ENCODE peak calls at places on chromosomes 1 and 21, in nine cellular contexts. One of them, this sample, is unnamed.

GRCh38 chr1:2206813-2207488 is 12.4 kb upstream of the FAAP20 start:
- DNase-seq in lower lobe of right lung: no peak
- DNase-seq in suprapubic skin: peak; percentile 77
- DNase-seq in IMR-90: no peak
- DNase-seq in CD4-positive, alpha-beta memory T cell: no peak
- DNase-seq in kidney: peak; percentile 83
- DNase-seq in SJSA1: no peak
- DNase-seq in fibroblast of lung: no peak
- DNase-seq in neural progenitor cell: no peak
- DNase-seq in this sample: no peak

GRCh38 chr1:19563336-19564097 is 78.2 kb upstream of the CAPZB start:
- DNase-seq in kidney: no peak
- DNase-seq in neural progenitor cell: no peak
- DNase-seq in lower lobe of right lung: peak; percentile 49
- DNase-seq in IMR-90: peak; percentile 41
- DNase-seq in SJSA1: peak; percentile 43
- DNase-seq in suprapubic skin: peak; percentile 81
- DNase-seq in fibroblast of lung: peak; percentile 70
- DNase-seq in CD4-positive, alpha-beta memory T cell: no peak
- DNase-seq in this sample: no peak

GRCh38 chr1:16721871-16722641 is 18.3 kb upstream of the RNU1-4 start:
- DNase-seq in fibroblast of lung: no peak
- DNase-seq in IMR-90: no peak
- DNase-seq in CD4-positive, alpha-beta memory T cell: no peak
- DNase-seq in SJSA1: peak; percentile 46
- DNase-seq in suprapubic skin: peak; percentile 20
- DNase-seq in kidney: no peak
- DNase-seq in lower lobe of right lung: no peak
- DNase-seq in neural progenitor cell: peak; percentile 1
- DNase-seq in this sample: no peak

GRCh38 chr1:50329332-50329932 is 93.8 kb downstream of the DMRTA2 start:
- DNase-seq in kidney: no peak
- DNase-seq in IMR-90: no peak
- DNase-seq in lower lobe of right lung: no peak
- DNase-seq in SJSA1: no peak
- DNase-seq in fibroblast of lung: no peak
- DNase-seq in neural progenitor cell: no peak
- DNase-seq in CD4-positive, alpha-beta memory T cell: no peak
- DNase-seq in suprapubic skin: no peak
- DNase-seq in this sample: no peak

GRCh38 chr21:29125199-29125598 is 5.2 kb upstream of the MAP3K7CL start:
- DNase-seq in kidney: no peak
- DNase-seq in suprapubic skin: no peak
- DNase-seq in SJSA1: no peak
- DNase-seq in lower lobe of right lung: no peak
- DNase-seq in fibroblast of lung: no peak
- DNase-seq in CD4-positive, alpha-beta memory T cell: no peak
- DNase-seq in IMR-90: no peak
- DNase-seq in neural progenitor cell: no peak
- DNase-seq in this sample: no peak

GRCh38 chr1:226737819-226738420 is 1.2 kb downstream of the ITPKB start:
- DNase-seq in suprapubic skin: peak; percentile 80
- DNase-seq in fibroblast of lung: peak; percentile 51
- DNase-seq in lower lobe of right lung: peak; percentile 71
- DNase-seq in SJSA1: no peak
- DNase-seq in CD4-positive, alpha-beta memory T cell: peak; percentile 58
- DNase-seq in kidney: peak; percentile 88
- DNase-seq in neural progenitor cell: peak; percentile 61
- DNase-seq in IMR-90: peak; percentile 43
- DNase-seq in this sample: no peak

GRCh38 chr1:78045850-78046778 is at the start of gene GIPC2:
- DNase-seq in SJSA1: no peak
- DNase-seq in kidney: no peak
- DNase-seq in IMR-90: peak; percentile 18
- DNase-seq in suprapubic skin: no peak
- DNase-seq in lower lobe of right lung: peak; percentile 46
- DNase-seq in CD4-positive, alpha-beta memory T cell: peak; percentile 21
- DNase-seq in fibroblast of lung: peak; percentile 34
- DNase-seq in neural progenitor cell: peak; percentile 65
- DNase-seq in this sample: no peak

GRCh38 chr1:6348511-6349191 is 44.9 kb downstream of the ACOT7 start:
- DNase-seq in kidney: no peak
- DNase-seq in IMR-90: peak; percentile 32
- DNase-seq in suprapubic skin: no peak
- DNase-seq in fibroblast of lung: peak; percentile 15
- DNase-seq in SJSA1: no peak
- DNase-seq in lower lobe of right lung: no peak
- DNase-seq in CD4-positive, alpha-beta memory T cell: peak; percentile 69
- DNase-seq in neural progenitor cell: peak; percentile 55
- DNase-seq in this sample: no peak

GRCh38 chr1:19096036-19096833 is 113.8 kb downstream of the UBR4 start:
- DNase-seq in suprapubic skin: no peak
- DNase-seq in CD4-positive, alpha-beta memory T cell: peak; percentile 25
- DNase-seq in IMR-90: peak; percentile 7
- DNase-seq in SJSA1: no peak
- DNase-seq in fibroblast of lung: no peak
- DNase-seq in neural progenitor cell: peak; percentile 61
- DNase-seq in kidney: no peak
- DNase-seq in lower lobe of right lung: peak; percentile 66
- DNase-seq in this sample: no peak

GRCh38 chr1:21764615-21765423 is 18.1 kb downstream of the USP48 start:
- DNase-seq in lower lobe of right lung: no peak
- DNase-seq in kidney: no peak
- DNase-seq in fibroblast of lung: peak; percentile 89
- DNase-seq in neural progenitor cell: peak; percentile 44
- DNase-seq in suprapubic skin: no peak
- DNase-seq in IMR-90: peak; percentile 83
- DNase-seq in CD4-positive, alpha-beta memory T cell: no peak
- DNase-seq in SJSA1: peak; percentile 88
- DNase-seq in this sample: no peak

GRCh38 chr21:34185051-34185750 is 111.8 kb downstream of the MRPS6 start:
- DNase-seq in neural progenitor cell: peak; percentile 70
- DNase-seq in SJSA1: no peak
- DNase-seq in fibroblast of lung: no peak
- DNase-seq in kidney: no peak
- DNase-seq in IMR-90: no peak
- DNase-seq in CD4-positive, alpha-beta memory T cell: no peak
- DNase-seq in suprapubic skin: no peak
- DNase-seq in lower lobe of right lung: no peak
- DNase-seq in this sample: no peak

GRCh38 chr1:109789771-109790170 is 26.0 kb upstream of the EPS8L3 start:
- DNase-seq in fibroblast of lung: no peak
- DNase-seq in SJSA1: peak; percentile 22
- DNase-seq in kidney: peak; percentile 31
- DNase-seq in CD4-positive, alpha-beta memory T cell: no peak
- DNase-seq in lower lobe of right lung: peak; percentile 36
- DNase-seq in suprapubic skin: peak; percentile 45
- DNase-seq in IMR-90: no peak
- DNase-seq in neural progenitor cell: no peak
- DNase-seq in this sample: no peak
- H3K4me1 ChIP-seq in fibroblast of lung: peaks cover 33% of the 10 kb centered on the region
- H3K4me1 ChIP-seq in SJSA1: peaks cover 63% of the 10 kb centered on the region
- H3K4me1 ChIP-seq in kidney: peaks cover 12% of the 10 kb centered on the region
- H3K4me1 ChIP-seq in CD4-positive, alpha-beta memory T cell: peaks cover 76% of the 10 kb centered on the region
- H3K4me1 ChIP-seq in lower lobe of right lung: peaks cover 76% of the 10 kb centered on the region
- H3K4me1 ChIP-seq in suprapubic skin: peaks cover 47% of the 10 kb centered on the region
- H3K4me1 ChIP-seq in IMR-90: peaks cover 39% of the 10 kb centered on the region
- H3K4me1 ChIP-seq in neural progenitor cell: peaks cover 19% of the 10 kb centered on the region
- H3K4me1 ChIP-seq in this sample: peaks cover 5% of the 10 kb centered on the region

DNA sequence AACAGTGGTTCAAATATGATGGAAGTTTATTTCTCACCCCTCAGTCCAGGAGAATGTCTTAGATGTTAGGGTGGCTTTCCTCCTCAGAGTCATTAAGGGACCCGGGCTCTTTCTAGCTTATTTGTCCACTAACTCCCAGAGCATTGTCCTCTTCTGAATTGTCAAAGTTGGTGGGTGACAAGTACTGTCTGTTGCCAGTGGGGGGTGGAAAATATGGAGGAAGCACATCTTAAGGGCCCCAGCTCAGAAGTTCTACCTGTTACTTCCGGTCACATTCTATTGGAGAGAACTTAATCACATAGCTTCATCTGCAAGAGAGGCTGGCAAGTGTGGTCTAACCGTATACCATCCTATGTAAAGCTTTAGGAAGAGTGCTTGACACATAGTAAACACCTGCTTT is 7.1 kb downstream of the CLIC4 start:
- DNase-seq in suprapubic skin: no peak
- DNase-seq in SJSA1: no peak
- DNase-seq in neural progenitor cell: no peak
- DNase-seq in CD4-positive, alpha-beta memory T cell: no peak
- DNase-seq in fibroblast of lung: no peak
- DNase-seq in kidney: no peak
- DNase-seq in lower lobe of right lung: no peak
- DNase-seq in IMR-90: no peak
- DNase-seq in this sample: no peak
- H3K27ac ChIP-seq in suprapubic skin: no peak overlapping the region
- H3K27ac ChIP-seq in SJSA1: no peak overlapping the region
- H3K27ac ChIP-seq in neural progenitor cell: no peak overlapping the region
- H3K27ac ChIP-seq in CD4-positive, alpha-beta memory T cell: no peak overlapping the region
- H3K27ac ChIP-seq in fibroblast of lung: no peak overlapping the region
- H3K27ac ChIP-seq in kidney: peak overlapping the region; percentile 32
- H3K27ac ChIP-seq in lower lobe of right lung: no peak overlapping the region
- H3K27ac ChIP-seq in IMR-90: peak overlapping the region; percentile 30
- H3K27ac ChIP-seq in this sample: no peak overlapping the region

GRCh38 chr1:200892546-200892945 is 2.2 kb upstream of the INAVA start:
- DNase-seq in lower lobe of right lung: no peak
- DNase-seq in neural progenitor cell: no peak
- DNase-seq in fibroblast of lung: no peak
- DNase-seq in SJSA1: no peak
- DNase-seq in IMR-90: no peak
- DNase-seq in suprapubic skin: no peak
- DNase-seq in CD4-positive, alpha-beta memory T cell: no peak
- DNase-seq in kidney: no peak
- DNase-seq in this sample: no peak
- H3K4me1 ChIP-seq in lower lobe of right lung: peaks cover 15% of the 10 kb centered on the region
- H3K4me1 ChIP-seq in neural progenitor cell: peaks cover 54% of the 10 kb centered on the region
- H3K4me1 ChIP-seq in fibroblast of lung: no peaks in the 10 kb centered on the region
- H3K4me1 ChIP-seq in SJSA1: peaks cover 39% of the 10 kb centered on the region
- H3K4me1 ChIP-seq in IMR-90: peaks cover 3% of the 10 kb centered on the region
- H3K4me1 ChIP-seq in suprapubic skin: peaks cover 34% of the 10 kb centered on the region
- H3K4me1 ChIP-seq in CD4-positive, alpha-beta memory T cell: peaks cover 45% of the 10 kb centered on the region
- H3K4me1 ChIP-seq in kidney: peaks cover 23% of the 10 kb centered on the region
- H3K4me1 ChIP-seq in this sample: peaks cover 29% of the 10 kb centered on the region

GRCh38 chr1:174894087-174894768 is 105.5 kb upstream of the CACYBP start:
- DNase-seq in suprapubic skin: no peak
- DNase-seq in CD4-positive, alpha-beta memory T cell: no peak
- DNase-seq in fibroblast of lung: no peak
- DNase-seq in lower lobe of right lung: no peak
- DNase-seq in IMR-90: no peak
- DNase-seq in kidney: no peak
- DNase-seq in neural progenitor cell: no peak
- DNase-seq in SJSA1: no peak
- DNase-seq in this sample: no peak
- H3K27ac ChIP-seq in suprapubic skin: no peak overlapping the region
- H3K27ac ChIP-seq in CD4-positive, alpha-beta memory T cell: no peak overlapping the region
- H3K27ac ChIP-seq in fibroblast of lung: no peak overlapping the region
- H3K27ac ChIP-seq in lower lobe of right lung: no peak overlapping the region
- H3K27ac ChIP-seq in IMR-90: no peak overlapping the region
- H3K27ac ChIP-seq in kidney: no peak overlapping the region
- H3K27ac ChIP-seq in neural progenitor cell: no peak overlapping the region
- H3K27ac ChIP-seq in SJSA1: no peak overlapping the region
- H3K27ac ChIP-seq in this sample: no peak overlapping the region

GRCh38 chr21:31156169-31156568 is 117.9 kb upstream of the KRTAP19-8 start:
- DNase-seq in neural progenitor cell: no peak
- DNase-seq in kidney: no peak
- DNase-seq in CD4-positive, alpha-beta memory T cell: no peak
- DNase-seq in suprapubic skin: no peak
- DNase-seq in fibroblast of lung: no peak
- DNase-seq in lower lobe of right lung: no peak
- DNase-seq in SJSA1: no peak
- DNase-seq in IMR-90: no peak
- DNase-seq in this sample: no peak

GRCh38 chr21:31151156-31151555 is 112.9 kb upstream of the KRTAP19-8 start:
- DNase-seq in fibroblast of lung: no peak
- DNase-seq in CD4-positive, alpha-beta memory T cell: no peak
- DNase-seq in suprapubic skin: no peak
- DNase-seq in neural progenitor cell: no peak
- DNase-seq in kidney: no peak
- DNase-seq in IMR-90: no peak
- DNase-seq in SJSA1: no peak
- DNase-seq in lower lobe of right lung: no peak
- DNase-seq in this sample: no peak

GRCh38 chr21:31156662-31157061 is 118.4 kb upstream of the KRTAP19-8 start:
- DNase-seq in kidney: no peak
- DNase-seq in IMR-90: no peak
- DNase-seq in suprapubic skin: no peak
- DNase-seq in neural progenitor cell: no peak
- DNase-seq in lower lobe of right lung: no peak
- DNase-seq in SJSA1: no peak
- DNase-seq in CD4-positive, alpha-beta memory T cell: no peak
- DNase-seq in fibroblast of lung: no peak
- DNase-seq in this sample: no peak

DNA sequence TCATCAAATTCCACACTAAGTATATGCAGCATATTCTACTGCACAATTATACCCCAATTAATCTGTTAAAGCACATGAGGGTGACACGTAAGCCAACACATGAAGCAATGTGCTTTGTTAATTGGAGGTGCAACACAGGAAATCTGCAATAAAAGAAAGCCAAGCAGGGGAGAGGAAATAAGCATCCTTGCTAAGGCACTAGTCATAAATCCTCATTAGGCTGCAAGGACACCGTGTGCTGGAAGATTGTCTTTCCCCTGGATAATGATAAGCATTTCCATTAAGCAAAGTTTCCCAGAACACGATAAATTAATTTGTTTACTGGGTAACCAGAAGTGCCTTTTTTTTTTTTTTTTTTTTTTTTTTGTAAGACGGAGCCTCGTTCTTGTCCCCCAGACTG is 113.4 kb upstream of the KRTAP19-8 start:
- DNase-seq in suprapubic skin: no peak
- DNase-seq in neural progenitor cell: no peak
- DNase-seq in lower lobe of right lung: no peak
- DNase-seq in IMR-90: no peak
- DNase-seq in fibroblast of lung: no peak
- DNase-seq in CD4-positive, alpha-beta memory T cell: no peak
- DNase-seq in SJSA1: no peak
- DNase-seq in kidney: no peak
- DNase-seq in this sample: no peak
- H3K4me1 ChIP-seq in suprapubic skin: no peaks in the 10 kb centered on the region
- H3K4me1 ChIP-seq in neural progenitor cell: no peaks in the 10 kb centered on the region
- H3K4me1 ChIP-seq in lower lobe of right lung: no peaks in the 10 kb centered on the region
- H3K4me1 ChIP-seq in IMR-90: no peaks in the 10 kb centered on the region
- H3K4me1 ChIP-seq in fibroblast of lung: no peaks in the 10 kb centered on the region
- H3K4me1 ChIP-seq in CD4-positive, alpha-beta memory T cell: peaks cover 24% of the 10 kb centered on the region
- H3K4me1 ChIP-seq in SJSA1: no peaks in the 10 kb centered on the region
- H3K4me1 ChIP-seq in kidney: no peaks in the 10 kb centered on the region
- H3K4me1 ChIP-seq in this sample: no peaks in the 10 kb centered on the region